ENCODE peak calls at places on chromosomes 3 and 15, in ten cellular contexts. G, N, O, U, W, V, P, Y, R and Q are unnamed samples.
A peak's percentile ranks its signal among the peaks of the same experiment; 100 is the strongest.

GRCh38 chr3:178189854-178190253 is 346.4 kb upstream of the KCNMB2 start:
- DNase-seq in G (no peak), N (no peak), O (no peak), U (no peak), W (no peak), V (no peak), P (no peak), Y (no peak), R (no peak), Q (no peak)

GRCh38 chr15:42151012-42151615 is 5.3 kb downstream of the PLA2G4F start:
- DNase-seq in G (no peak), N (no peak), O (no peak), U (no peak), W (no peak), V (no peak), P (no peak), Y (no peak), R (no peak), Q (no peak)

GRCh38 chr3:101903426-101903825 is 54.1 kb downstream of the NFKBIZ start:
- DNase-seq in G (no peak), N (no peak), O (peak; percentile 37), U (no peak), W (no peak), V (no peak), P (peak; percentile 39), Y (no peak), R (no peak), Q (peak; percentile 83)

GRCh38 chr3:64143399-64144130 is 81.7 kb downstream of the PRICKLE2 start:
- DNase-seq in G (no peak), N (no peak), O (peak; percentile 83), U (no peak), W (no peak), V (no peak), P (peak; percentile 60), Y (no peak), R (no peak), Q (peak; percentile 86)

GRCh38 chr15:71830981-71831380 is 20.6 kb downstream of the NR2E3 start:
- DNase-seq in G (no peak), N (no peak), O (no peak), U (no peak), W (no peak), V (no peak), P (no peak), Y (no peak), R (no peak), Q (no peak)

GRCh38 chr15:95304116-95304873 is 1026.2 kb upstream of the NR2F2 start:
- DNase-seq in G (no peak), N (no peak), O (peak; percentile 63), U (no peak), W (no peak), V (no peak), P (peak; percentile 88), Y (peak; percentile 47), R (no peak), Q (no peak)

GRCh38 chr15:101178414-101178813 is 73.4 kb downstream of the CHSY1 start:
- DNase-seq in G (no peak), N (no peak), O (no peak), U (no peak), W (no peak), V (no peak), P (no peak), Y (no peak), R (no peak), Q (no peak)

GRCh38 chr15:64894395-64895056 is 17.2 kb upstream of the ANKDD1A start:
- DNase-seq in G (no peak), N (no peak), O (no peak), U (no peak), W (peak; percentile 49), V (peak; percentile 44), P (no peak), Y (no peak), R (no peak), Q (no peak)

GRCh38 chr15:75508741-75509532 is 57.4 kb upstream of the SIN3A start:
- DNase-seq in G (peak; percentile 21), N (no peak), O (peak; percentile 66), U (no peak), W (no peak), V (no peak), P (peak; percentile 72), Y (no peak), R (no peak), Q (peak; percentile 49)

GRCh38 chr3:30232546-30232945 is 373.9 kb upstream of the TGFBR2 start:
- DNase-seq in G (no peak), N (no peak), O (no peak), U (no peak), W (no peak), V (no peak), P (no peak), Y (no peak), R (no peak), Q (no peak)

GRCh38 chr15:49902791-49903481 is 216.1 kb downstream of the ATP8B4 start:
- DNase-seq in G (peak; percentile 75), N (no peak), O (peak; percentile 95), U (no peak), W (no peak), V (no peak), P (peak; percentile 80), Y (no peak), R (peak; percentile 44), Q (no peak)

GRCh38 chr3:16231983-16232382 is 32.8 kb downstream of the DPH3 start:
- DNase-seq in G (no peak), N (no peak), O (no peak), U (no peak), W (no peak), V (no peak), P (no peak), Y (no peak), R (no peak), Q (no peak)

GRCh38 chr3:179021119-179021903 is 50.3 kb downstream of the ZMAT3 start:
- DNase-seq in G (no peak), N (no peak), O (no peak), U (no peak), W (no peak), V (no peak), P (no peak), Y (no peak), R (no peak), Q (no peak)

GRCh38 chr3:70067860-70068479 is 68.4 kb downstream of the SAMMSON start:
- DNase-seq in G (no peak), N (no peak), O (peak; percentile 12), U (no peak), W (no peak), V (no peak), P (peak; percentile 33), Y (no peak), R (no peak), Q (no peak)

GRCh38 chr3:8652323-8652987 is 7.9 kb upstream of the SSUH2 start:
- DNase-seq in G (no peak), N (no peak), O (no peak), U (no peak), W (no peak), V (no peak), P (no peak), Y (no peak), R (no peak), Q (no peak)

GRCh38 chr3:172595648-172596393 is 72.6 kb upstream of the TNFSF10 start:
- DNase-seq in G (peak; percentile 54), N (no peak), O (peak; percentile 76), U (peak; percentile 67), W (no peak), V (no peak), P (peak; percentile 77), Y (peak; percentile 45), R (peak; percentile 18), Q (peak; percentile 80)

GRCh38 chr15:64763021-64763420 is 12.4 kb downstream of the RBPMS2 start:
- DNase-seq in G (no peak), N (no peak), O (no peak), U (no peak), W (no peak), V (no peak), P (no peak), Y (no peak), R (no peak), Q (no peak)

GRCh38 chr3:100650651-100651611 is 41.5 kb downstream of the ADGRG7 start:
- DNase-seq in G (peak; percentile 6), N (no peak), O (peak; percentile 88), U (peak; percentile 56), W (no peak), V (no peak), P (peak; percentile 68), Y (no peak), R (no peak), Q (peak; percentile 80)

GRCh38 chr15:22232675-22233074 is 152.3 kb downstream of the OR4M2 start:
- DNase-seq in G (no peak), N (no peak), O (no peak), U (no peak), W (no peak), V (no peak), P (no peak), Y (no peak), R (no peak), Q (no peak)

GRCh38 chr3:77041756-77042155 is 1.9 kb downstream of the ROBO2 start:
- DNase-seq in G (no peak), N (no peak), O (no peak), U (no peak), W (no peak), V (no peak), P (no peak), Y (no peak), R (no peak), Q (no peak)

GRCh38 chr3:152121292-152121654 is 147.5 kb upstream of the MBNL1 start:
- DNase-seq in G (no peak), N (no peak), O (peak; percentile 91), U (no peak), W (no peak), V (no peak), P (peak; percentile 95), Y (no peak), R (no peak), Q (peak; percentile 77)

GRCh38 chr15:75201609-75202250 is at the start of gene C15orf39:
- DNase-seq in G (peak; percentile 52), N (peak; percentile 29), O (peak; percentile 54), U (peak; percentile 85), W (peak; percentile 47), V (peak; percentile 74), P (peak; percentile 73), Y (no peak), R (peak; percentile 76), Q (peak; percentile 72)